ENCODE peak calls at places on chromosomes 2 and 18, in ten cellular contexts. W is cardiac fibroblast, G is small intestine, T is fibroblast of lung, J is hepatocyte, K is tibial artery, P is right cardiac atrium, D is IMR-90, N is body of pancreas, Y is coronary artery. Q is an unnamed sample.

GRCh38 chr2:143513081-143513480 is 383.9 kb downstream of the ARHGAP15 start:
- DNase-seq in G (peak), W (peak), N (peak), Y (no peak), K (peak), J (peak), D (peak), P (no peak), T (peak), Q (peak)

GRCh38 chr2:45002661-45003210 is 6.5 kb downstream of the SIX2 start:
- DNase-seq in T (no peak), W (no peak), J (no peak), P (no peak), N (no peak), K (no peak), Y (no peak), G (no peak), D (no peak), Q (no peak)

GRCh38 chr2:231627384-231628156 is 34.9 kb downstream of the TEX44 start:
- DNase-seq in D (peak), G (no peak), T (peak), P (no peak), W (peak), Y (no peak), J (no peak), K (no peak), N (no peak), Q (peak)

GRCh38 chr2:111239581-111240249 is 119.0 kb downstream of the BCL2L11 start:
- DNase-seq in T (no peak), G (no peak), P (no peak), D (no peak), W (no peak), N (no peak), Y (no peak), K (no peak), J (no peak), Q (no peak)

GRCh38 chr2:131557558-131558321 is 30.1 kb downstream of the CCDC74A start:
- DNase-seq in W (no peak), Y (no peak), K (no peak), G (no peak), N (no peak), P (no peak), T (no peak), J (no peak), D (no peak), Q (no peak)

GRCh38 chr18:10261315-10262276 is 192.8 kb upstream of the APCDD1 start:
- DNase-seq in W (peak), Y (no peak), P (no peak), J (no peak), G (no peak), K (no peak), D (peak), N (no peak), T (peak), Q (peak)

GRCh38 chr2:120771556-120772208 is 36.0 kb downstream of the GLI2 start:
- DNase-seq in W (peak), P (peak), G (no peak), D (peak), J (peak), N (peak), T (peak), K (peak), Y (no peak), Q (peak)

GRCh38 chr18:71398530-71398929 is 1109.7 kb downstream of the SOCS6 start:
- DNase-seq in J (peak), W (peak), Y (no peak), N (peak), D (no peak), T (peak), G (no peak), P (no peak), K (no peak), Q (peak)

GRCh38 chr18:78221496-78221895 is 758.1 kb upstream of the SALL3 start:
- DNase-seq in Y (no peak), K (no peak), W (no peak), D (no peak), J (no peak), T (no peak), G (no peak), N (no peak), P (no peak), Q (no peak)

GRCh38 chr18:686339-687111 is 25.9 kb downstream of the ENOSF1 start:
- DNase-seq in W (no peak), N (no peak), G (no peak), D (peak), J (no peak), Y (no peak), K (no peak), T (peak), P (peak), Q (no peak)

GRCh38 chr18:62745089-62745751 is 29.9 kb downstream of the PHLPP1 start:
- DNase-seq in Y (no peak), N (no peak), D (no peak), G (peak), T (no peak), P (no peak), K (no peak), W (no peak), J (no peak), Q (no peak)

GRCh38 chr2:181955010-181955409 is 30.6 kb upstream of the PPP1R1C start:
- DNase-seq in J (no peak), K (no peak), T (peak), N (no peak), W (peak), G (no peak), D (peak), Y (no peak), P (no peak), Q (peak)

GRCh38 chr2:111659361-111660281 is 224.4 kb downstream of the ANAPC1 start:
- DNase-seq in W (peak), N (peak), D (peak), T (peak), P (peak), K (peak), Y (peak), J (peak), G (peak), Q (peak)

GRCh38 chr2:219871396-219871795 is 244.0 kb downstream of the SLC4A3 start:
- DNase-seq in T (peak), G (no peak), K (no peak), W (no peak), N (no peak), Y (no peak), D (no peak), J (no peak), P (no peak), Q (no peak)
- H3K4me3 ChIP-seq in T (no peak), G (no peak), K (no peak), W (no peak), N (no peak), Y (no peak), D (no peak), J (no peak), P (no peak), Q (no peak)

GRCh38 chr2:25276569-25277465 is 64.9 kb downstream of the DNMT3A start:
- DNase-seq in Y (no peak), D (no peak), N (peak), T (peak), P (peak), W (no peak), G (no peak), K (peak), J (peak), Q (no peak)
- H3K4me3 ChIP-seq in Y (peak), D (no peak), N (no peak), T (no peak), P (peak), W (no peak), G (no peak), K (peak), J (no peak), Q (no peak)

GRCh38 chr2:201618744-201619654 is 24.3 kb downstream of the TMEM237 start:
- DNase-seq in Y (peak), W (peak), G (peak), K (peak), T (peak), D (peak), J (no peak), P (peak), N (peak), Q (peak)
- H3K4me3 ChIP-seq in Y (peak), W (peak), G (no peak), K (peak), T (peak), D (no peak), J (no peak), P (peak), N (no peak), Q (peak)

DNA sequence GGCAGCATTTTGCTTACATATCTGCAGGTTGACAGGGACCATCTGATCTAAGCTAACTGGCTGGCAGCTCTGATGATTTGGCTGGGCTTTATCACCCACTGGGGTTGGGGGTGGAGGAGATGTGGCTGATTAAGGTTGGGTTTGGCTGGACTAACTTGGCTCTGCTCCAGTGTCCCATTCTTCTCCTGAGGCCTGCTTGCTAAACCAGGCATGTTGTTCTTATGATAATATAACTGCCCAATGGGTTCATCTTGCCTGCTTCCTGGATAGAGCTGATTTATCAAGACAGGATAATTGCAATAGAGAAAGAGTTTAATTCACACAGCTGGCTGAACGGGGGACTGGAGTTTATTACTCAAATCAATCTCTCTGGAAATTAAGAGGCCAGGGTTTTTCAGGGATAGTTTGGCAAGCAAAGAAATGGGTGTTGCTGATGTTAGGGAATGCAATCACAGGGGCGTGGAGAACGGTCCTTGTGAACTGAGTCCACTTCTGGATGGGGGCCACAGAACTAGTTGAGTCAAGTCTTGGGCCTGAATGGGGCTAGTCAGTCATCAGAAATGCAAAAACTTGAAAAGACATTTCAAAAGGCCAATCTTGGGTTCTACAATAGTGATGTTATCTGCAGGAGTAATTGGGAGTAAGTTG is 150.5 kb downstream of the PTH2R start:
- DNase-seq in D (no peak), G (no peak), W (no peak), N (no peak), T (no peak), Y (no peak), K (no peak), P (no peak), J (no peak), Q (peak)
- H3K4me3 ChIP-seq in D (no peak), G (no peak), W (no peak), N (no peak), T (no peak), Y (no peak), K (no peak), P (no peak), J (no peak), Q (no peak)

GRCh38 chr18:70293166-70293565 is 4.3 kb downstream of the SOCS6 start:
- DNase-seq in J (peak), P (no peak), N (no peak), Y (no peak), K (no peak), D (peak), T (no peak), W (peak), G (peak), Q (no peak)

GRCh38 chr18:70290482-70291294 is 1.8 kb downstream of the SOCS6 start:
- DNase-seq in N (no peak), J (no peak), G (peak), W (no peak), T (no peak), D (no peak), Y (no peak), K (no peak), P (no peak), Q (no peak)

GRCh38 chr18:70289351-70290330 is 796 bp downstream of the SOCS6 start:
- DNase-seq in W (peak), Y (no peak), D (peak), T (peak), P (peak), N (peak), K (no peak), J (peak), G (peak), Q (peak)

GRCh38 chr18:70292628-70293027 is 3.8 kb downstream of the SOCS6 start:
- DNase-seq in G (peak), K (no peak), T (no peak), Y (no peak), N (no peak), D (no peak), J (no peak), P (no peak), W (no peak), Q (no peak)

GRCh38 chr18:70291295-70291574 is 2.4 kb downstream of the SOCS6 start:
- DNase-seq in T (no peak), W (no peak), K (no peak), N (no peak), J (no peak), Y (no peak), G (peak), D (no peak), P (no peak), Q (no peak)
- H3K4me3 ChIP-seq in T (peak), W (no peak), K (no peak), N (no peak), J (no peak), Y (peak), G (no peak), D (no peak), P (no peak), Q (peak)

DNA sequence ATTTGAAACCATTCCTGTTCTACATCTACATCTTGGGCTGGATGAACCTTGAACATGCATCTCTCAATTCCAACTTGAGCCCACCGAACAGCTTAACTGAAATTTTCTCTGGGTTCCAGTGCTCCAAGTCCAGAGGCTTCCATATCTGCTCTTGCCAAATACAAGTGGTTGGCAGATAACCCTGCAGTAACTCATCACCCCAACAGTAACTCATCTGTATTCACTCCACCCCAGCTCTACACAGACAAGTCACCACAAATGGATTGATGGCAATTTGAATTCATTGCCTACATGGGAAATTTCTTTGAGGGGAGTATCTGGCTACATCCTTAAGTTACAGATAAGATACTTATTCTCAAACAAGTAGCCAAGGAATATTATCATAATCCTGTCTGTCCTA is 502.4 kb upstream of the TNP1 start:
- DNase-seq in T (no peak), P (no peak), K (no peak), D (no peak), J (no peak), G (no peak), N (no peak), W (no peak), Y (no peak), Q (no peak)
- H3K4me3 ChIP-seq in T (no peak), P (no peak), K (no peak), D (no peak), J (no peak), G (no peak), N (no peak), W (no peak), Y (no peak), Q (no peak)

DNA sequence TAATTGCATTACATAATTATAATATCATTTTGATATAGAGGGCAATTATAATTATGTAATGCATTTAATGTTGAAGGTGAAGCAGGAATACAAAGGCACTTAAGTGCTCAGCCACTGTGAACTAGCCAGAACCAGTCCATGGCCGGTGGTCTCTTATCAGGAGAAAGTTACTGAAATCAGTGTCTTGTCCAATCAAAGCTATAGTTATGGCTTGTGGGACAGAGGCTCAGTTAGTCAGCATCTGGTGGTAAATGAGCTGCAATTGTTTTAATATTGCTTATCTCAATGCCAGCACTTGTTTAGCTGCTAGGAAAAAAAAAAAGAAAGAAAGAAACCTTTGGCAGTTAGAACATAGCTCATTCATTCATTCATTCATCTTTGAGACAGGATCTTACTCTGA is 3.8 kb upstream of the ALS2 start:
- DNase-seq in W (no peak), D (no peak), K (no peak), P (no peak), Y (no peak), J (no peak), T (no peak), G (no peak), N (no peak), Q (no peak)
- H3K4me3 ChIP-seq in W (no peak), D (no peak), K (no peak), P (no peak), Y (no peak), J (no peak), T (no peak), G (no peak), N (no peak), Q (no peak)

DNA sequence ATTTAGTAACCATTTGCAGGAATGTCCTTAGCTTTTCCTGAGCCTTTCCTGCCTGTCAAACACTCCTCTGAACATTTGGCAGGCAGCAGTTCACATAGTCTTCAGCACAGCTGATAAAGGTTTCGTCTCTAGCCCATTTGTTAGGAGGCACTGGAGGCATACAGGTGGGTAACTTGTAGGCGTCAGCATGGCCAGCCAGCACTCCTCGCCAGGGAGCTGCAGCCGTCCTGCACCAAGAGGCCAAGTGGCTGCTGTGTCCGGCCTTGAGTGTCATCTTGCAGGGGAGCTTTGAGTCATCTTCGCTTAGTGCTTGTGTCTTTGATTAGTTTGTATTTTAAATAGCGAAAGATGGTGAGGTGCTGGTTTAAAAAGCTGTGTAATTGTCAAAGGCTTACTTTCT is 120.3 kb upstream of the NFATC1 start:
- DNase-seq in W (no peak), T (no peak), D (no peak), Y (no peak), K (no peak), N (no peak), P (no peak), J (no peak), G (no peak), Q (no peak)
- H3K4me3 ChIP-seq in W (no peak), T (no peak), D (no peak), Y (no peak), K (no peak), N (no peak), P (no peak), J (no peak), G (no peak), Q (no peak)

GRCh38 chr2:130391872-130392670 is 36.2 kb downstream of the PTPN18 start:
- DNase-seq in T (peak), P (no peak), W (no peak), G (no peak), N (peak), K (no peak), Y (peak), D (peak), J (peak), Q (no peak)
- H3K4me3 ChIP-seq in T (peak), P (peak), W (peak), G (no peak), N (peak), K (peak), Y (peak), D (peak), J (peak), Q (peak)

Q was measured in fibroblast of the aortic adventitia.